ENCODE peak calls at places on chromosomes 4 and X, in seven cellular contexts. N, T, D, B, K, V and Y are unnamed samples.

GRCh38 chr4:145557720-145558119 is 61.5 kb upstream of the MMAA start:
- DNase-seq in B (peak; percentile 63), D (peak; percentile 82), K (peak; percentile 60), N (peak; percentile 68), V (peak; percentile 81), T (peak; percentile 8), Y (peak; percentile 41)

GRCh38 chr4:1809754-1810502 is 16.8 kb downstream of the FGFR3 start:
- DNase-seq in B (no peak), D (peak; percentile 57), K (peak; percentile 74), V (peak; percentile 81), N (peak; percentile 84), T (peak; percentile 56), Y (peak; percentile 82)

GRCh38 chr4:118076958-118077766 is 42.9 kb downstream of the NDST3 start:
- DNase-seq in K (no peak), D (peak; percentile 44), B (no peak), N (no peak), V (peak; percentile 74), T (no peak), Y (no peak)

GRCh38 chr4:95877636-95878035 is 37.7 kb downstream of the PDHA2 start:
- DNase-seq in D (no peak), N (no peak), T (no peak), K (no peak), V (no peak), B (no peak), Y (no peak)

GRCh38 chr4:73770917-73771316 is 30.5 kb downstream of the CXCL8 start:
- DNase-seq in K (peak; percentile 79), N (no peak), V (no peak), B (no peak), D (no peak), T (no peak), Y (no peak)

GRCh38 chr4:124940387-124940786 is 227.9 kb upstream of the ANKRD50 start:
- DNase-seq in B (no peak), K (no peak), N (no peak), V (peak; percentile 87), D (peak; percentile 97), T (no peak), Y (no peak)

GRCh38 chr4:128635939-128636551 is 173.5 kb upstream of the JADE1 start:
- DNase-seq in K (no peak), T (no peak), B (no peak), N (no peak), V (no peak), D (peak; percentile 9), Y (no peak)

GRCh38 chrX:43467608-43468234 is 188.4 kb upstream of the MAOA start:
- DNase-seq in V (no peak), B (no peak), T (no peak), K (no peak), D (no peak), N (peak; percentile 7), Y (no peak)

GRCh38 chrX:118286066-118286758 is 59.7 kb upstream of the WDR44 start:
- DNase-seq in T (no peak), D (no peak), B (no peak), N (no peak), V (no peak), K (no peak), Y (no peak)

GRCh38 chr4:69713593-69713992 is 46.8 kb downstream of the SULT1B1 start:
- DNase-seq in D (peak; percentile 73), B (no peak), K (no peak), N (no peak), V (no peak), T (no peak), Y (no peak)

GRCh38 chr4:168631241-168632151 is 134.6 kb downstream of the PALLD start:
- DNase-seq in V (peak; percentile 87), N (no peak), D (peak; percentile 54), K (peak; percentile 69), B (peak; percentile 73), T (no peak), Y (no peak)

GRCh38 chr4:185470503-185471195 is 884 bp downstream of the CCDC110 start:
- DNase-seq in V (peak; percentile 21), T (peak; percentile 21), D (peak; percentile 20), N (no peak), B (peak; percentile 86), K (peak; percentile 76), Y (no peak)

GRCh38 chrX:125266153-125266660 is 53.5 kb upstream of the TEX13C start:
- DNase-seq in N (no peak), K (no peak), T (no peak), D (no peak), V (no peak), B (no peak), Y (no peak)

GRCh38 chr4:77931452-77932135 is 69.0 kb downstream of the MRPL1 start:
- DNase-seq in D (peak; percentile 66), B (no peak), V (no peak), T (no peak), N (no peak), K (no peak), Y (no peak)

GRCh38 chr4:94974773-94975172 is 217.0 kb downstream of the BMPR1B start:
- DNase-seq in K (no peak), D (peak; percentile 21), N (no peak), V (no peak), T (no peak), B (no peak), Y (no peak)

GRCh38 chrX:118685393-118685792 is 42.0 kb upstream of the IL13RA1 start:
- DNase-seq in B (no peak), V (no peak), T (no peak), D (no peak), K (no peak), N (no peak), Y (no peak)

GRCh38 chr4:85544751-85545150 is 69.8 kb downstream of the ARHGAP24 start:
- DNase-seq in D (no peak), B (no peak), T (no peak), N (no peak), V (no peak), K (no peak), Y (no peak)
- H3K4me1 ChIP-seq in D (no peaks in the 10 kb centered on the region), B (no peaks in the 10 kb centered on the region), T (no peaks in the 10 kb centered on the region), N (no peaks in the 10 kb centered on the region), V (no peaks in the 10 kb centered on the region), K (no peaks in the 10 kb centered on the region), Y (no peaks in the 10 kb centered on the region)

GRCh38 chr4:108114503-108114902 is 54.2 kb downstream of the LEF1 start:
- DNase-seq in V (no peak), B (no peak), T (no peak), N (peak; percentile 82), D (no peak), K (no peak), Y (no peak)

GRCh38 chr4:108115168-108115526 is 53.6 kb downstream of the LEF1 start:
- DNase-seq in K (no peak), D (no peak), T (no peak), N (no peak), B (no peak), V (no peak), Y (no peak)

GRCh38 chr4:108111781-108112180 is 57.0 kb downstream of the LEF1 start:
- DNase-seq in T (no peak), V (no peak), N (no peak), B (no peak), K (no peak), D (no peak), Y (no peak)

GRCh38 chr4:108110450-108110849 is 58.3 kb downstream of the LEF1 start:
- DNase-seq in T (no peak), B (no peak), D (no peak), K (no peak), N (no peak), V (no peak), Y (no peak)

DNA sequence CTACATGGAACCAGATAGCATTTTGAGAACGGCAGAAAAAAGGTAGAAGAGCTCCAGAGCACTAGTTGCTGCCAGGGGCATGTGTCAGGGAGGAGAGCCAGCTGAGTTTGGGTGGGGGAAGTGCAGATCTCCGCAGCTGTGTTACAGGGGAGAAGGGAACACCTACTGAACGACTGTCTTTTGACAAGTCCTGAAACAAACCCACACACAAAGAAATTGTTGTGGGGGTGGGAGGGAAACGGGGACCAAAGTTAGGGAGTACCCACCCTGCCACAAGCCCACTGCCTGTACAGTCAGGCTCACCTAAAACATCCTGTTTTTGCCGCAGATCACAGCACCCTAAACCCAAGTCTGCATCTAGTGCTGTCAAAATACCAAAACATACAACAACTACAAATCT is 55.5 kb downstream of the LEF1 start:
- DNase-seq in K (no peak), N (no peak), T (peak; percentile 43), D (no peak), V (no peak), B (no peak), Y (no peak)
- H3K4me1 ChIP-seq in K (no peaks in the 10 kb centered on the region), N (peaks cover 61% of the 10 kb centered on the region), T (peaks cover 98% of the 10 kb centered on the region), D (no peaks in the 10 kb centered on the region), V (no peaks in the 10 kb centered on the region), B (no peaks in the 10 kb centered on the region), Y (peaks cover 6% of the 10 kb centered on the region)

DNA sequence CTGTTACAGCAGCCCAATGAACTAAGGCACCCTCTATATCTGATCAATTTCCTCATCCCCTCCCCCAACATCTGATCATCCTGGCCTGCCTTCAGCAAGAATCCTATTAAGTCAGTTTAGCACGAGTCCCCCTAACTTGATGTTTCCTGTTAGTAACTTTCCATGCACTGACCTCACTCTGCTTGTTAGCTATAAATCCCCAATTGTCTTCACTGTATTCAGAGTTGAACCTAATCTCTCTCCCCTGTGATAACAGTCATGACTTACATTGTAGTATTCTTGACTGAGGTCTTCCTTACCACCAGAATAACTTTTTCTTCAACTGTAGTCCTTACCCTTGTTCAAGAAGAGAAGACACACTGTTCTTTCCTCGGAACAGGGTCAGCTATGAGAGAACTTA is 8.5 kb downstream of the ANXA5 start:
- DNase-seq in N (no peak), V (no peak), D (no peak), B (no peak), K (no peak), T (no peak), Y (no peak)
- H3K4me1 ChIP-seq in N (no peaks in the 10 kb centered on the region), V (peaks cover 49% of the 10 kb centered on the region), D (peaks cover 21% of the 10 kb centered on the region), B (peaks cover 6% of the 10 kb centered on the region), K (peaks cover 46% of the 10 kb centered on the region), T (no peaks in the 10 kb centered on the region), Y (no peaks in the 10 kb centered on the region)

GRCh38 chrX:133054761-133055385 is 42.0 kb downstream of the USP26 start:
- DNase-seq in D (no peak), N (no peak), V (no peak), K (no peak), B (no peak), T (no peak), Y (no peak)
- H3K4me1 ChIP-seq in D (no peaks in the 10 kb centered on the region), N (no peaks in the 10 kb centered on the region), V (no peaks in the 10 kb centered on the region), K (no peaks in the 10 kb centered on the region), B (no peaks in the 10 kb centered on the region), T (no peaks in the 10 kb centered on the region), Y (no peaks in the 10 kb centered on the region)

DNA sequence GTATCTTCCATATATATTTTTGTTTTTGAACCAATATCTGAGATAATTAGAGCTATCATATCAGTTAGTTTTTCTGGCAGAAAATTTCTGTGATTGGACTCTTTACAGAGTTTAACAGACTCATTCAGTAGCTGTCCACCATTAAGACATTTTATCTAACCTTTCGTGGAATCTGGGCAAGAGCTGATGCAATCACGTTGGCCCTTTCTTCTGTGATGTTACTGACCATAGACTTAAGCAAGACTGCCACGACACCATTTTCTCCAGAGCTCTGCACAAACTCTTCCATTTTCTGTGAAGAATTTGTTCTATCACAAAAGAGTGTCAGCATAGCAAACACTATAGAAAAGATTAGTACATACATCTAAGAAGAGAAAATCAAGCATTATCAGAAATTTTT is 41.8 kb upstream of the UGT2B15 start:
- DNase-seq in B (no peak), K (no peak), T (no peak), N (no peak), V (no peak), D (no peak), Y (no peak)
- H3K4me1 ChIP-seq in B (no peaks in the 10 kb centered on the region), K (no peaks in the 10 kb centered on the region), T (no peaks in the 10 kb centered on the region), N (no peaks in the 10 kb centered on the region), V (no peaks in the 10 kb centered on the region), D (no peaks in the 10 kb centered on the region), Y (no peaks in the 10 kb centered on the region)